ENCODE peak calls at places on chromosomes 5 and 9, in four cellular contexts. X, L, Z and M are unnamed samples.

GRCh38 chr5:132474131-132474723 is 16.3 kb downstream of the IRF1 start:
- DNase-seq in Z (no peak), X (peak), L (no peak), M (no peak)

GRCh38 chr9:112012026-112012902 is 115.7 kb downstream of the UGCG start:
- DNase-seq in L (no peak), Z (peak), X (peak), M (peak)

GRCh38 chr9:84325347-84325982 is 15.1 kb downstream of the SLC28A3 start:
- DNase-seq in Z (no peak), L (no peak), X (no peak), M (peak)

GRCh38 chr5:131204964-131205363 is 34.2 kb downstream of the LYRM7 start:
- DNase-seq in X (no peak), Z (no peak), L (no peak), M (no peak)

GRCh38 chr9:73995836-73996235 is 501.3 kb upstream of the RORB start:
- DNase-seq in Z (no peak), L (no peak), X (no peak), M (no peak)

GRCh38 chr5:31824886-31825774 is 186.2 kb downstream of the PDZD2 start:
- DNase-seq in Z (peak), X (peak), L (peak), M (peak)

GRCh38 chr9:123954921-123955320 is 25.0 kb upstream of the DENND1A start:
- DNase-seq in L (no peak), X (no peak), Z (no peak), M (no peak)

GRCh38 chr5:180139731-180140626 is 68.4 kb upstream of the RNF130 start:
- DNase-seq in X (no peak), Z (no peak), L (no peak), M (no peak)

GRCh38 chr5:33614039-33614438 is 173.3 kb downstream of the TARS1 start:
- DNase-seq in X (no peak), Z (no peak), L (no peak), M (no peak)

GRCh38 chr5:141714542-141715303 is 32.7 kb upstream of the ARAP3 start:
- DNase-seq in Z (no peak), X (no peak), L (no peak), M (no peak)

GRCh38 chr9:76818271-76818670 is 54.0 kb downstream of the PCA3 start:
- DNase-seq in Z (peak), L (no peak), X (peak), M (peak)

GRCh38 chr5:54882101-54882500 is 103.3 kb downstream of the ESM1 start:
- DNase-seq in X (no peak), Z (no peak), L (no peak), M (no peak)

GRCh38 chr5:141150215-141150992 is 547 bp downstream of the PCDHB6 start:
- DNase-seq in L (no peak), X (no peak), Z (no peak), M (no peak)

GRCh38 chr5:89064054-89064453 is 181.1 kb upstream of the MEF2C start:
- DNase-seq in Z (no peak), X (no peak), L (no peak), M (no peak)

GRCh38 chr9:93965830-93966577 is 10.8 kb upstream of the BARX1 start:
- DNase-seq in X (no peak), L (no peak), Z (no peak), M (no peak)

GRCh38 chr5:32027717-32028321 is 146.3 kb downstream of the GOLPH3 start:
- DNase-seq in X (peak), L (no peak), Z (peak), M (peak)

GRCh38 chr5:14871573-14872069 is at the start of gene ANKH:
- DNase-seq in X (peak), Z (peak), L (peak), M (peak)
- TF ChIP-seq CTCF in X (peak), Z (no peak), L (no peak), M (no peak)

DNA sequence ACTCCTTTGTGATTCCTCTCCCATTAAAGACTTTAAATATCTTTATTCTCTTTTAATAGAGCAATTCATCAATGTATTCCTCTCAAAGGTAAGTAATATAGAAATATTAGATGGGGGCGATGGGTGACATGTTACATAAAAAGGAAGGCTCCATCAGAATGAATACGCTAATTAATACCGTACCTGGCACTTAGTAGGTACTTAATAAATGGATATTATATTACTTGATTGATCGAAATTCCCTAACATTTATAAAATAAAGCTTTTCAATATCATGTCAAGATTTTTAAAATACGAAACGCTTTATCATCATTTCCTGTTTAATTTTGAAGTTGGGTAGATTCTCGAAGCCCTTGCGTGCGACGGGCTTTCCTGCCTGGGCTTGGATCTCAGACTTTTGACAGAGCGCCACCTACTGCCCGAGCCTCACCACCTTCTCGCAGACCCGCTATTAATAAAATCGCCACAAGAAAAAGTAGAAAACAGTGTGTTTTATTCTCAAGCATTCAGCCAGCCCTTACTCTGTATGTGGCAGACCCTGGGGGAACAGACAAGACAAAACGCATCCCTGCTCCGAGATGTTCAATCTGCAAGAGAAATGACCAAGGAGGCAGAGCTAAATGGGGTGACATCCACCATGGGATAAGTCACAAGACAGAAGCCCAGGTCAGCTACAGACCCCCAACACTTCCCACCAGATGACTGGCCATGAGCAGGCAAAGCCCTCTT is 99.3 kb downstream of the C5orf15 start:
- DNase-seq in X (peak), Z (peak), L (peak), M (peak)
- TF ChIP-seq CTCF in X (peak), Z (no peak), L (peak), M (peak)

GRCh38 chr9:135749171-135750045 is 47.4 kb downstream of the KCNT1 start:
- DNase-seq in X (no peak), L (no peak), Z (no peak), M (no peak)

GRCh38 chr9:135746565-135746964 is 44.6 kb downstream of the KCNT1 start:
- DNase-seq in Z (no peak), L (no peak), X (no peak), M (no peak)

GRCh38 chr9:135750786-135751185 is 48.8 kb downstream of the KCNT1 start:
- DNase-seq in Z (no peak), L (no peak), X (no peak), M (no peak)

GRCh38 chr9:135747311-135747710 is 45.3 kb downstream of the KCNT1 start:
- DNase-seq in L (no peak), X (no peak), Z (no peak), M (no peak)

DNA sequence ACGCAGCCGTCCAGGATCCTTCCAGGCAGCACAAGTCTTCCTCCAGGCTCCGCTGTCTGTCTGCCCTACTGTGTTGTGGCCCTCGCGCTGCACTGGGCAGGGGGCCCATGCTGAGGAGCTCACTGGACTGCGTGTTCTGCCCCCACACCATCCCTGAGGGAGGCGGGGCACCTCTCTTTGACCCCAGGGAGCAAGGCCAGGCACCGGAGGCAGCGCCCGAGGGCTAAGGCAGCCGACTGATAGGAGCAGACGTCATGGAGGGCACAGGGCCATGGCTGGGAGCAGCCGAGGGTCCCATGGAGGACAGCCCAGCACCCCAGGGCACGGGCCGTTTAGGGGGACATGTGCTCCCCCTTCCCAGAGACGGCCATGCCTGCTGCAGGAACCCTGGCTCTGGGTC is 46.7 kb downstream of the KCNT1 start:
- DNase-seq in Z (no peak), X (no peak), L (no peak), M (no peak)
- TF ChIP-seq CTCF in Z (no peak), X (no peak), L (no peak), M (no peak)

DNA sequence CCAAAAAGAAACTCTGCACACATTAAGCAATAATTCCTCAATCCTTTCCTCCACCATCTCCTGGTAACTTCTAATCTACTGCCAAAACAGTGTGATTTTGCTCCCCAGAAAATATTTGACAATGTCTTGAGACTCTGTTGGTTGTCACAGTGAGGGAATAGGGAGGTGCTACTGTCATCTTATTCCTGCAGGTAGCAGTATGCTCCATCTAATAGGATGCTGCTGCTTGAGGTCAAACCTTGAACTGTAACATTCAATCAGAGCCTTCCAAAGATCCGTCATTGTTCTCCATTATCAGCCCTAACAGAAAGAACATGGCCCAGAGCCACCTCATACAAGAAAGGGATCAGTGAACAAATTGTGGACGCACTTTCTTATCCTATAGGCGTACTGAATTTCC is 514.7 kb upstream of the GRIN3A start:
- DNase-seq in L (no peak), X (no peak), Z (no peak), M (no peak)
- TF ChIP-seq CTCF in L (no peak), X (no peak), Z (no peak), M (no peak)

GRCh38 chr5:40842351-40842750 is 1.2 kb downstream of the CARD6 start:
- DNase-seq in L (no peak), Z (no peak), X (no peak), M (peak)

GRCh38 chr5:40847525-40847924 is 6.4 kb downstream of the CARD6 start:
- DNase-seq in Z (no peak), X (no peak), L (no peak), M (no peak)

GRCh38 chr5:40844565-40844964 is 3.4 kb downstream of the CARD6 start:
- DNase-seq in Z (no peak), X (no peak), L (no peak), M (no peak)

GRCh38 chr5:40841068-40841805 is at the start of gene CARD6:
- DNase-seq in L (no peak), Z (no peak), X (no peak), M (peak)

DNA sequence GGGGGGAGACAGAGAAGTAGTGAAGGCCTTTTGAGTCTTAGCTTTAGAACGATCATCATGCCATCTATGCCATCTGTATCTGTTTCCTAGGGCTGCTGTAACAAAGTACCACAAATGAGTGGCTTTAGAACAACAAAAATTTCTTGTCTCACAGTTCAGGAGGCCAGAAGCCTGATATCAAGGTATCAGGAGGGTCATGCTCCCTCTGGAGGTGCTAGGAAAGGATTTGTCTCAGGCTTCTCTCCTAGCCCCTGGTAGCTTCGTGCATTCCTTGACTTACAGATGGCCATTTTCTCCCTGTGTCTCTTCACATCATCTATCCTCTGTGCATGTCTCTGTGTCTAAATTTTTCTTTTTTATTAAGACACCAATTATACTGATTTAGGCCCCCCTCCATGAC is 5.2 kb downstream of the CARD6 start:
- DNase-seq in Z (no peak), L (no peak), X (no peak), M (no peak)
- TF ChIP-seq CTCF in Z (no peak), L (no peak), X (no peak), M (no peak)

DNA sequence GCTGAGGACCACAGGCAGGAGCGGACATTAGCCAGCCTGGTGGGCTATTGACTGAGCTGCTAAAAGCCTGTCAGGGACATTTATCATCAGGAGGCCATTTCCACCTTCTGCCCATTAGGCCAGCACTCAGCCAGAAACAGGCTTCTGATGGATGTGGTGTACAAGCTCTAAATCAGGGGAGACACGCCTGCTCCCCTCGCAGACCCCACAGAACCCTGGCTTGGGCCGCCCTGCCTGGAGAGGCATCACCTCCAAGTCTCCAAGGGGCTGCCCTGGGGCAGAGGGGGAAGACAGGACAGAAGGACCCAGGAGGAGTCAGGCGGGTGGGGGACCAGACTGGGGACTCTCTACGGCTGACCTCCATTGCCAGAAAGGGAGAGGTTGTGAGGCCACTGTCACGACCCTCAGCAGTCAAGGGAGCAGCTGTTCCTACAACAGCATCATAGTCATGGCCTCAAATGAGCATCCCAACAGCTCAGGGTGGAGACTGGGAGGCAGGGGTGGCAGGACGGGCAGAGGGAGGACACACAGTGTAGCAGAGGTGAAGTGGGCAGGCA is 24.0 kb upstream of the TRIM14 start:
- DNase-seq in Z (no peak), L (no peak), X (no peak), M (no peak)
- TF ChIP-seq CTCF in Z (no peak), L (no peak), X (no peak), M (no peak)

GRCh38 chr9:114507726-114508125 is 2.5 kb upstream of the WHRN start:
- DNase-seq in X (no peak), Z (no peak), L (no peak), M (peak)
- TF ChIP-seq CTCF in X (no peak), Z (no peak), L (peak), M (no peak)